ENCODE peak calls at places on chromosomes 13 and 19, in seven cellular contexts. J is IMR-90, U is spleen, B is heart left ventricle, T is stomach, N is Peyer's patch, D is GM12878. M is an unnamed sample.

GRCh38 chr13:64510698-64511097 is 2719.4 kb downstream of the PCDH9 start:
- DNase-seq in J (no peak), U (no peak), B (no peak), T (no peak), N (no peak), D (no peak), M (no peak)

GRCh38 chr13:26897706-26898550 is 137.3 kb upstream of the GPR12 start:
- DNase-seq in J (no peak), U (no peak), B (no peak), T (no peak), N (no peak), D (no peak), M (no peak)

GRCh38 chr19:54231077-54231931 is 8.5 kb upstream of the LILRB3 start:
- DNase-seq in J (peak; percentile 73), U (peak; percentile 96), B (peak; percentile 87), T (peak; percentile 92), N (peak; percentile 77), D (no peak), M (peak; percentile 91)

GRCh38 chr19:1833540-1833939 is 14.7 kb downstream of the REXO1 start:
- DNase-seq in J (no peak), U (peak; percentile 88), B (no peak), T (no peak), N (no peak), D (no peak), M (peak; percentile 93)

GRCh38 chr19:41584931-41585330 is 9.0 kb downstream of the CEACAM21 start:
- DNase-seq in J (no peak), U (no peak), B (no peak), T (no peak), N (no peak), D (no peak), M (no peak)

GRCh38 chr13:22173605-22174004 is 502.7 kb downstream of the FGF9 start:
- DNase-seq in J (peak; percentile 90), U (no peak), B (no peak), T (no peak), N (no peak), D (no peak), M (no peak)

GRCh38 chr19:1901940-1902404 is 3.2 kb upstream of the ADAT3 start:
- DNase-seq in J (no peak), U (no peak), B (peak; percentile 66), T (peak; percentile 32), N (no peak), D (no peak), M (no peak)

GRCh38 chr19:42252365-42253244 is 2.3 kb downstream of the ERF start:
- DNase-seq in J (peak; percentile 68), U (peak; percentile 81), B (peak; percentile 64), T (no peak), N (no peak), D (no peak), M (peak; percentile 83)

GRCh38 chr13:43306364-43306763 is 283.0 kb downstream of the DNAJC15 start:
- DNase-seq in J (no peak), U (no peak), B (no peak), T (no peak), N (no peak), D (no peak), M (no peak)

GRCh38 chr19:9075064-9075964 is 11.5 kb upstream of the OR1M1 start:
- DNase-seq in J (peak; percentile 83), U (no peak), B (peak; percentile 61), T (peak; percentile 58), N (no peak), D (no peak), M (peak; percentile 89)

GRCh38 chr19:46073268-46073922 is 32.6 kb upstream of the IGFL4 start:
- DNase-seq in J (peak; percentile 5), U (no peak), B (no peak), T (no peak), N (no peak), D (no peak), M (no peak)

GRCh38 chr13:31987071-31987470 is 44.5 kb upstream of the FRY start:
- DNase-seq in J (no peak), U (no peak), B (no peak), T (no peak), N (no peak), D (no peak), M (no peak)

GRCh38 chr19:57664269-57665127 is 4.2 kb upstream of the ZSCAN4 start:
- DNase-seq in J (peak; percentile 31), U (peak; percentile 76), B (peak; percentile 79), T (peak; percentile 31), N (no peak), D (no peak), M (peak; percentile 79)

GRCh38 chr13:30107536-30108136 is 199.7 kb downstream of the KATNAL1 start:
- DNase-seq in J (peak; percentile 84), U (no peak), B (no peak), T (peak; percentile 37), N (no peak), D (no peak), M (no peak)

DNA sequence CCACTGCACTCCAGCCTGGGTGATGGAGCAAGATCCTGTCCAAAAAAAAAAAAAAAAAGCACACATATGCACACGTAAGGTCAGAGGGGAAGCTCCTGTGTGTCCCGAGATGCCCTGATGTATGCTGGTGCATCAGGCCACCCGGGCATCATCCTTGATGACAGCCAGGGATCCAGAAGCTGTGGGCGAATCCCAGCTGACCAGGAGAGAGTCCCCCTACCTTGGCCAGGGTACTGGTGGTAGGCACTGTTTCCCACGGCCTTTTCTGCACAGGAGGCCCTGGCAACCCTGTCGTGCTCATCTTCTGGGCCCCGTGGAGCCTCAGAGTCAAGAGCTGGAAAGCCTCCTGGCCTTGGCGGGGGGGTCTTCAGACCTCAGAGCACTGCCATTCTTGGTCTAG is 14.0 kb downstream of the MYDGF start:
- DNase-seq in J (no peak), U (no peak), B (no peak), T (no peak), N (no peak), D (no peak), M (no peak)
- TF ChIP-seq POLR2A in J (no peak), U (no peak), B (no peak), T (no peak), N (no peak), D (peak; percentile 56), M (no peak)

DNA sequence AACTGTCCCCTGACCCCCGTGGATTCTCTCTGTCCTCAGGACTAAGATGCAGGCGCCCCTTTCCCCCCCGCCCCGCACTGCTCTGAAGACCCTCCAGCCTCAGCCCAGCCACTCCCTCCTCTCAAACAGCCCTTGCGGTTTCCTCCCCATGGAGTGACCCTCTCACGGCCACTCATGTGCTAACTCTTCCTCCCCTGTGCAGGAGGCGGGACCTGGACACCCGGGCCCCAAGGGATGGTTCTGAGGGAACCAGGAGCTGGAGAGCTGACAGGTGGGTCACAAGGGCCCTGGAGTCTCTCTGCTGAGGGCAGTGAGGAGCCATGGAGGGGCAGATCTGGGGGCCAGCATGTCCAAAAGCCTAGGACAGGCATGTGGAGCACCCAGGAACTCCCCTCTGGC is 1.9 kb downstream of the ISOC2 start:
- DNase-seq in J (no peak), U (no peak), B (peak; percentile 33), T (no peak), N (no peak), D (no peak), M (no peak)
- TF ChIP-seq CTCF in J (no peak), U (no peak), B (no peak), T (no peak), N (no peak), D (no peak), M (no peak)

DNA sequence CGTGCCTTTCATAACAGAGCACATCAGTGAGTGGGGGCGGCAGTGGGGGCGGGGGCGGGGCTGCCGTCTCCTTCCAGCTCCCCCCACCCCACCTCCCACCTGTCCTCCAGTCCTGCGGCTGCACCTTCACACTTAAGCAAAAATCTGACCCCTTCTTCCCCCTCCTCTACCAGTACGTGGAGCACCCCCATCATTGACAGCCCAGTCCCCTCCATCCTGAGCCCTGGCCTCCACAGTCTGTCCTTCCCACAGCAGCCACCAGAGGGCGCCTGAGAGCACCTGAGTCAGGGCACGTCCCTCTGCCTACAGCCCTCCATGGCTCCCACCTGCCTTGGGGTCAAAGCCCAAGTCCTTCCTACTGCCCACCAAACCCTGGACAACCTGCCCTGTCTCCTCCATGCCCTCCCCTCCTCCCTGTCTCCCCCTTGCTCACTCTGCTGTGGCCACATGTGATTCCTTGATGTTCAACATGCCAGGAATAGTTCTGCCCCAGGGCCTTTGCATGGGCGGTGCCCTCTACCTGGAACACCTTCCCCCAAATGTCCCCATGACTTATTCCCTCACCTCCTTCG is 4.0 kb downstream of the EBI3 start:
- DNase-seq in J (peak; percentile 8), U (peak; percentile 91), B (peak; percentile 55), T (peak; percentile 54), N (peak; percentile 45), D (no peak), M (peak; percentile 53)
- TF ChIP-seq POLR2A in J (no peak), U (no peak), B (no peak), T (no peak), N (no peak), D (no peak), M (no peak)

GRCh38 chr19:48006762-48007161 is 12.3 kb downstream of the ELSPBP1 start:
- DNase-seq in J (no peak), U (no peak), B (no peak), T (no peak), N (no peak), D (no peak), M (peak; percentile 39)
- TF ChIP-seq CTCF in J (no peak), U (no peak), B (no peak), T (no peak), N (no peak), D (no peak), M (peak; percentile 26)

GRCh38 chr19:16868423-16869130 is 20.2 kb upstream of the F2RL3 start:
- DNase-seq in J (no peak), U (no peak), B (no peak), T (no peak), N (no peak), D (no peak), M (no peak)
- TF ChIP-seq POLR2A in J (no peak), U (no peak), B (no peak), T (no peak), N (no peak), D (no peak), M (no peak)

GRCh38 chr13:84917252-84917878 is 881.9 kb downstream of the SLITRK6 start:
- DNase-seq in J (peak; percentile 31), U (no peak), B (no peak), T (no peak), N (no peak), D (no peak), M (no peak)
- TF ChIP-seq CTCF in J (peak; percentile 50), U (no peak), B (no peak), T (no peak), N (peak; percentile 13), D (no peak), M (peak; percentile 45)

M was measured in testis.